ENCODE peak calls at places on chromosome 7, in seven cellular contexts. H is midbrain, E is NCI-H69, T is GM04504, Q is AG09319, Z is amygdala, O is foreskin fibroblast. K is an unnamed sample.

GRCh38 chr7:24981544-24981951 is 1.6 kb upstream of the OSBPL3 start:
- DNase-seq in H (peak), E (peak), T (peak), Q (no peak), Z (no peak), O (peak), K (peak)

GRCh38 chr7:15801041-15801440 is 114.6 kb upstream of the MEOX2 start:
- DNase-seq in H (no peak), E (no peak), T (no peak), Q (no peak), Z (no peak), O (no peak), K (peak)

GRCh38 chr7:142440219-142441073 is 182.6 kb upstream of the PRSS58 start:
- DNase-seq in H (no peak), E (no peak), T (peak), Q (no peak), Z (no peak), O (peak), K (peak)

GRCh38 chr7:130338233-130338632 is 6.4 kb upstream of the CPA5 start:
- DNase-seq in H (no peak), E (no peak), T (no peak), Q (no peak), Z (no peak), O (no peak), K (no peak)

GRCh38 chr7:14191686-14192098 is 202.2 kb upstream of the ETV1 start:
- DNase-seq in H (no peak), E (no peak), T (peak), Q (no peak), Z (no peak), O (peak), K (peak)

GRCh38 chr7:83149466-83149865 is 13.2 kb downstream of the PCLO start:
- DNase-seq in H (no peak), E (no peak), T (no peak), Q (no peak), Z (no peak), O (peak), K (no peak)

GRCh38 chr7:42272793-42273665 is 36.0 kb upstream of the GLI3 start:
- DNase-seq in H (no peak), E (no peak), T (peak), Q (no peak), Z (no peak), O (peak), K (peak)

GRCh38 chr7:76310102-76310957 is 7.9 kb downstream of the HSPB1 start:
- DNase-seq in H (peak), E (peak), T (no peak), Q (no peak), Z (no peak), O (no peak), K (peak)

GRCh38 chr7:40490603-40490924 is 355.8 kb downstream of the SUGCT start:
- DNase-seq in H (no peak), E (no peak), T (no peak), Q (no peak), Z (no peak), O (no peak), K (no peak)

GRCh38 chr7:116403265-116403664 is 96.3 kb upstream of the CAV2 start:
- DNase-seq in H (no peak), E (no peak), T (peak), Q (peak), Z (no peak), O (peak), K (no peak)

GRCh38 chr7:3063016-3063753 is 19.5 kb upstream of the CARD11 start:
- DNase-seq in H (no peak), E (no peak), T (no peak), Q (no peak), Z (no peak), O (no peak), K (peak)

GRCh38 chr7:47262881-47263280 is 319.0 kb downstream of the TNS3 start:
- DNase-seq in H (no peak), E (no peak), T (no peak), Q (no peak), Z (no peak), O (no peak), K (no peak)

GRCh38 chr7:64300641-64301405 is 12.9 kb upstream of the ZNF736 start:
- DNase-seq in H (no peak), E (no peak), T (no peak), Q (no peak), Z (no peak), O (no peak), K (no peak)

GRCh38 chr7:116465125-116465524 is 34.4 kb upstream of the CAV2 start:
- DNase-seq in H (no peak), E (no peak), T (no peak), Q (no peak), Z (no peak), O (no peak), K (no peak)

GRCh38 chr7:74001150-74001494 is 26.9 kb upstream of the ELN start:
- DNase-seq in H (no peak), E (no peak), T (no peak), Q (no peak), Z (no peak), O (no peak), K (no peak)

GRCh38 chr7:79199961-79200360 is 253.5 kb downstream of the MAGI2 start:
- DNase-seq in H (no peak), E (no peak), T (no peak), Q (no peak), Z (no peak), O (no peak), K (no peak)

GRCh38 chr7:81857385-81857784 is 87.5 kb upstream of the HGF start:
- DNase-seq in H (no peak), E (no peak), T (no peak), Q (no peak), Z (no peak), O (peak), K (no peak)

GRCh38 chr7:27175005-27175625 is 995 bp upstream of the HOXA10 start:
- DNase-seq in H (no peak), E (peak), T (peak), Q (no peak), Z (no peak), O (peak), K (no peak)

GRCh38 chr7:92973964-92974363 is 137.6 kb upstream of the CDK6 start:
- DNase-seq in H (no peak), E (no peak), T (no peak), Q (no peak), Z (no peak), O (no peak), K (no peak)

GRCh38 chr7:151847681-151848081 is 29.2 kb downstream of the PRKAG2 start:
- DNase-seq in H (no peak), E (no peak), T (no peak), Q (no peak), Z (no peak), O (no peak), K (no peak)

GRCh38 chr7:113806633-113807327 is 112.0 kb downstream of the PPP1R3A start:
- DNase-seq in H (no peak), E (no peak), T (no peak), Q (no peak), Z (no peak), O (no peak), K (no peak)

GRCh38 chr7:34331102-34331501 is 326.9 kb upstream of the NPSR1 start:
- DNase-seq in H (no peak), E (no peak), T (no peak), Q (no peak), Z (no peak), O (no peak), K (no peak)

GRCh38 chr7:139613971-139614411 is 90.5 kb downstream of the CLEC2L start:
- DNase-seq in H (no peak), E (peak), T (no peak), Q (no peak), Z (no peak), O (no peak), K (no peak)

GRCh38 chr7:32501522-32501921 is 6.2 kb downstream of the AVL9 start:
- DNase-seq in H (no peak), E (no peak), T (no peak), Q (no peak), Z (no peak), O (peak), K (peak)

GRCh38 chr7:103075337-103075918 is 488 bp downstream of the ARMC10 start:
- DNase-seq in H (peak), E (peak), T (no peak), Q (peak), Z (no peak), O (peak), K (peak)

GRCh38 chr7:32036557-32036956 is 33.6 kb downstream of the PDE1C start:
- DNase-seq in H (no peak), E (no peak), T (no peak), Q (no peak), Z (no peak), O (no peak), K (peak)

GRCh38 chr7:140640727-140641531 is at the start of gene DENND2A:
- DNase-seq in H (peak), E (peak), T (no peak), Q (no peak), Z (peak), O (no peak), K (peak)

GRCh38 chr7:1549357-1550004 is 6.5 kb downstream of the TMEM184A start:
- DNase-seq in H (no peak), E (no peak), T (no peak), Q (no peak), Z (no peak), O (no peak), K (no peak)

GRCh38 chr7:155676052-155676451 is 31.6 kb downstream of the RBM33 start:
- DNase-seq in H (no peak), E (no peak), T (no peak), Q (no peak), Z (no peak), O (no peak), K (no peak)

GRCh38 chr7:94654764-94655561 is 970 bp downstream of the SGCE start:
- DNase-seq in H (peak), E (peak), T (no peak), Q (no peak), Z (no peak), O (peak), K (peak)

GRCh38 chr7:104643587-104644217 is 315.3 kb downstream of the LHFPL3 start:
- DNase-seq in H (no peak), E (peak), T (no peak), Q (no peak), Z (no peak), O (no peak), K (no peak)

GRCh38 chr7:20351901-20352300 is 21.2 kb downstream of the ITGB8 start:
- DNase-seq in H (no peak), E (no peak), T (no peak), Q (no peak), Z (no peak), O (no peak), K (peak)

GRCh38 chr7:158535079-158535478 is 52.5 kb downstream of the PTPRN2 start:
- DNase-seq in H (no peak), E (no peak), T (no peak), Q (no peak), Z (no peak), O (no peak), K (no peak)